ENCODE peak calls at places on chromosomes 4 and X, in five cellular contexts. I is fibroblast of lung, T is endodermal cell, Y is A673, U is heart right ventricle. W is an unnamed sample.
A peak's percentile ranks its signal among the peaks of the same experiment; 100 is the strongest.

GRCh38 chr4:152220201-152220666 is 315.7 kb downstream of the FBXW7 start:
- DNase-seq in I (peak; percentile 59), T (no peak), Y (no peak), U (no peak), W (peak; percentile 80)

GRCh38 chr4:54402880-54403503 is 173.9 kb downstream of the PDGFRA start:
- DNase-seq in I (no peak), T (no peak), Y (no peak), U (no peak), W (no peak)

GRCh38 chrX:18012974-18013373 is 151.9 kb upstream of the RAI2 start:
- DNase-seq in I (no peak), T (no peak), Y (no peak), U (peak; percentile 2), W (no peak)

GRCh38 chr4:1345905-1346780 is 865 bp upstream of the UVSSA start:
- DNase-seq in I (peak; percentile 54), T (peak; percentile 88), Y (peak; percentile 72), U (peak; percentile 57), W (no peak)

GRCh38 chr4:521636-522330 is 22.8 kb downstream of the PIGG start:
- DNase-seq in I (no peak), T (no peak), Y (no peak), U (no peak), W (no peak)

GRCh38 chrX:79147477-79147876 is 3.0 kb downstream of the GPR174 start:
- DNase-seq in I (no peak), T (no peak), Y (no peak), U (no peak), W (no peak)

GRCh38 chr4:182569561-182569960 is 326.4 kb downstream of the TENM3 start:
- DNase-seq in I (peak; percentile 42), T (no peak), Y (no peak), U (no peak), W (no peak)

GRCh38 chr4:174873931-174874330 is 44.2 kb upstream of the ADAM29 start:
- DNase-seq in I (no peak), T (peak; percentile 71), Y (peak; percentile 11), U (no peak), W (no peak)

GRCh38 chrX:74242050-74242449 is 61.9 kb upstream of the ZCCHC13 start:
- DNase-seq in I (peak; percentile 71), T (no peak), Y (no peak), U (no peak), W (no peak)

GRCh38 chr4:168689791-168690190 is 192.9 kb downstream of the PALLD start:
- DNase-seq in I (no peak), T (no peak), Y (no peak), U (no peak), W (no peak)

GRCh38 chr4:87896020-87896621 is 63.4 kb downstream of the MEPE start:
- DNase-seq in I (peak; percentile 93), T (peak; percentile 83), Y (peak; percentile 94), U (no peak), W (peak; percentile 27)

GRCh38 chr4:181301735-181302380 is 941.3 kb upstream of the TENM3 start:
- DNase-seq in I (peak; percentile 18), T (peak; percentile 85), Y (peak; percentile 50), U (no peak), W (peak; percentile 3)

GRCh38 chr4:141238196-141238595 is 17.5 kb downstream of the ZNF330 start:
- DNase-seq in I (peak; percentile 40), T (no peak), Y (no peak), U (no peak), W (no peak)

GRCh38 chrX:149286940-149287349 is 218.2 kb downstream of the IDS start:
- DNase-seq in I (peak; percentile 20), T (peak; percentile 81), Y (peak; percentile 57), U (peak; percentile 4), W (no peak)

GRCh38 chr4:80058740-80059139 is 14.3 kb downstream of the ANTXR2 start:
- DNase-seq in I (no peak), T (no peak), Y (no peak), U (no peak), W (no peak)
- H3K4me3 ChIP-seq in I (no peak overlapping the region), T (no peak overlapping the region), Y (no peak overlapping the region), U (no peak overlapping the region), W (no peak overlapping the region)

DNA sequence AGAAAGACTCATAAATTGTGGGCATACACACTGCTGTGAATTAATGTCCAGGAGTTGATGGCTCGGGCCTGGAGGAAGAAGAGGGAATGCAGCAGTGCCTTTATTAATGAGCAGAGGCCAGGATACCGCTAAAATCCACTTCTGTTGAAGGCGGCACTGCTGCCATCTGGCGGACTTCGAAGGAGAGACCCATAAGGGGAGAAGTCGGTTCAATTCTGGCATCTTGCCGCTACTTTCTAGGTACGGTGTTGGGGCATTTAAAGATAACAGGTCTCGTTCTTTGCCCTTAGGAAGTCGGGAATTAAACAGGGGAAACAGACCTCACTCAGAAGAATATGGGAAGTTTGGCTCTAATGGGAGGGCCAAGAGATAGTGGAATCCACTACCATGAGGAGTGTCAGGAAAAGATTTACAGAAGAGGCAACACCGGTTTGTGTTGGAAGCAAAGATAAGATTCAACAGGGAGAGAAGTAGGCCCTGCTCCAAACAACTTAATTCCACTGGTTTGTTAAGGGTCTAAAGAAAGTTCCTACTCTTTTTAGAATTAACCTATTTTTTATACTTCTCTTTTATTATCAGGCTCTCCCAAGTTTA is 133.6 kb upstream of the GIMD1 start:
- DNase-seq in I (peak; percentile 54), T (peak; percentile 88), Y (no peak), U (peak; percentile 42), W (no peak)
- H3K4me3 ChIP-seq in I (no peak overlapping the region), T (no peak overlapping the region), Y (no peak overlapping the region), U (no peak overlapping the region), W (no peak overlapping the region)

GRCh38 chr4:81469774-81470455 is 1.8 kb downstream of the RASGEF1B start:
- DNase-seq in I (no peak), T (no peak), Y (no peak), U (no peak), W (no peak)

GRCh38 chr4:81472249-81473085 is 760 bp upstream of the RASGEF1B start:
- DNase-seq in I (no peak), T (peak; percentile 70), Y (peak; percentile 67), U (peak; percentile 27), W (no peak)

GRCh38 chr4:81470456-81471327 is 1.0 kb downstream of the RASGEF1B start:
- DNase-seq in I (no peak), T (peak; percentile 81), Y (peak; percentile 23), U (peak; percentile 67), W (no peak)

GRCh38 chr4:81473086-81473396 is 1.3 kb upstream of the RASGEF1B start:
- DNase-seq in I (no peak), T (no peak), Y (no peak), U (no peak), W (no peak)

GRCh38 chr4:81471361-81472248 is at the start of gene RASGEF1B:
- DNase-seq in I (peak; percentile 70), T (peak; percentile 91), Y (peak; percentile 77), U (peak; percentile 88), W (no peak)
- H3K4me3 ChIP-seq in I (peak within 1 kb of the TSS; percentile 69), T (peak within 1 kb of the TSS; percentile 92), Y (peak within 1 kb of the TSS; percentile 69), U (peak within 1 kb of the TSS; percentile 98), W (peak within 1 kb of the TSS; percentile 66)

DNA sequence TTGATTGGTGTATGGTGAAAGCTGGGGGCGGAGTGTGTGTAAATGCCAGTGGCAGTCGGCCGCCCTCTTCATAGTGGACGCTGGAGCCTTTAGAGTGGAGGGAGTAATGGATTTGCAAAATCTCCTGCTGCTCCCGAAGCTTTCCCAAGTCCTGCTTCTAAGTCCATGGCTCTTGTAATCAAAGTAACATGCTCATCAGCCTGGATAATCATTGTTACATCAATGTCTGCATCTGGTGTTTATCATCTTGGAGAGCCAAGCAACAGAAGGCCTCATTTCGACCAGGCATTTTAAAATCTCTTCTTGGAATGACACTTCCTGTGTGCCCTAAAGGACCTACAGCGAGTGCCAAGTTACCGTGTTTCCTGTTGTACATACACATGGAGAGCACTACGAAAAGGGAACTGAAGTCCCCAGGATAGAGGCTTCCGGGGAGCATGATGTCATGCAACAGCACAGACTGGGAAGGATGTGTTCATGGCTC is 32.2 kb downstream of the UNC5C start:
- DNase-seq in I (no peak), T (no peak), Y (peak; percentile 16), U (no peak), W (no peak)
- H3K4me3 ChIP-seq in I (no peak overlapping the region), T (no peak overlapping the region), Y (no peak overlapping the region), U (no peak overlapping the region), W (no peak overlapping the region)